ENCODE peak calls at places on chromosomes 6 and 20, in four cellular contexts. One of them, this sample, is unnamed.

GRCh38 chr6:336159-337114 is 44.1 kb downstream of the DUSP22 start:
- DNase-seq in HepG2: no peak
- DNase-seq in GM12878: peak; percentile 88
- DNase-seq in SK-N-SH: no peak
- DNase-seq in this sample: no peak

GRCh38 chr6:129938242-129939020 is 77.3 kb upstream of the TMEM244 start:
- DNase-seq in HepG2: no peak
- DNase-seq in GM12878: no peak
- DNase-seq in SK-N-SH: no peak
- DNase-seq in this sample: no peak

GRCh38 chr6:40579101-40579500 is 8.1 kb downstream of the LRFN2 start:
- DNase-seq in HepG2: no peak
- DNase-seq in GM12878: no peak
- DNase-seq in SK-N-SH: no peak
- DNase-seq in this sample: no peak

GRCh38 chr6:129766959-129767728 is 57.2 kb upstream of the ARHGAP18 start:
- DNase-seq in HepG2: no peak
- DNase-seq in GM12878: no peak
- DNase-seq in SK-N-SH: peak; percentile 25
- DNase-seq in this sample: peak; percentile 66

GRCh38 chr6:108838101-108838717 is 10.0 kb upstream of the ARMC2 start:
- DNase-seq in HepG2: no peak
- DNase-seq in GM12878: no peak
- DNase-seq in SK-N-SH: no peak
- DNase-seq in this sample: no peak

GRCh38 chr20:19934792-19935491 is 82.2 kb upstream of the NAA20 start:
- DNase-seq in HepG2: no peak
- DNase-seq in GM12878: no peak
- DNase-seq in SK-N-SH: no peak
- DNase-seq in this sample: no peak

GRCh38 chr6:166313255-166314070 is 5.3 kb upstream of the PRR18 start:
- DNase-seq in HepG2: peak; percentile 41
- DNase-seq in GM12878: peak; percentile 44
- DNase-seq in SK-N-SH: peak; percentile 74
- DNase-seq in this sample: peak; percentile 65

GRCh38 chr20:33694666-33695065 is 8.5 kb upstream of the E2F1 start:
- DNase-seq in HepG2: no peak
- DNase-seq in GM12878: no peak
- DNase-seq in SK-N-SH: no peak
- DNase-seq in this sample: no peak

GRCh38 chr6:2990179-2990931 is 9.3 kb upstream of the NQO2 start:
- DNase-seq in HepG2: no peak
- DNase-seq in GM12878: no peak
- DNase-seq in SK-N-SH: no peak
- DNase-seq in this sample: no peak

GRCh38 chr6:13278184-13278583 is 50.2 kb downstream of the TBC1D7 start:
- DNase-seq in HepG2: no peak
- DNase-seq in GM12878: no peak
- DNase-seq in SK-N-SH: peak; percentile 48
- DNase-seq in this sample: peak; percentile 71

GRCh38 chr20:33568378-33569289 is 78.7 kb downstream of the CBFA2T2 start:
- DNase-seq in HepG2: peak; percentile 30
- DNase-seq in GM12878: no peak
- DNase-seq in SK-N-SH: peak; percentile 75
- DNase-seq in this sample: peak; percentile 75

GRCh38 chr6:33980176-33980805 is 165.6 kb downstream of the GRM4 start:
- DNase-seq in HepG2: no peak
- DNase-seq in GM12878: no peak
- DNase-seq in SK-N-SH: peak; percentile 33
- DNase-seq in this sample: no peak

GRCh38 chr6:46507426-46507825 is 16.2 kb upstream of the RCAN2 start:
- DNase-seq in HepG2: no peak
- DNase-seq in GM12878: no peak
- DNase-seq in SK-N-SH: no peak
- DNase-seq in this sample: no peak

GRCh38 chr6:113172531-113172966 is 684.6 kb upstream of the MARCKS start:
- DNase-seq in HepG2: no peak
- DNase-seq in GM12878: no peak
- DNase-seq in SK-N-SH: peak; percentile 10
- DNase-seq in this sample: no peak

GRCh38 chr6:106612956-106613516 is 16.3 kb downstream of the RTN4IP1 start:
- DNase-seq in HepG2: no peak
- DNase-seq in GM12878: no peak
- DNase-seq in SK-N-SH: no peak
- DNase-seq in this sample: no peak

GRCh38 chr20:21125072-21125848 is 622 bp upstream of the KIZ start:
- DNase-seq in HepG2: peak; percentile 88
- DNase-seq in GM12878: no peak
- DNase-seq in SK-N-SH: peak; percentile 70
- DNase-seq in this sample: no peak

GRCh38 chr20:24118781-24119175 is 130.2 kb upstream of the GGTLC1 start:
- DNase-seq in HepG2: no peak
- DNase-seq in GM12878: no peak
- DNase-seq in SK-N-SH: peak; percentile 34
- DNase-seq in this sample: no peak

GRCh38 chr6:111975501-111975900 is 78.4 kb upstream of the CCN6 start:
- DNase-seq in HepG2: no peak
- DNase-seq in GM12878: no peak
- DNase-seq in SK-N-SH: no peak
- DNase-seq in this sample: no peak

GRCh38 chr20:44613575-44613974 is 31.2 kb downstream of the PKIG start:
- DNase-seq in HepG2: no peak
- DNase-seq in GM12878: no peak
- DNase-seq in SK-N-SH: no peak
- DNase-seq in this sample: no peak

GRCh38 chr20:51497542-51498467 is 44.7 kb downstream of the NFATC2 start:
- DNase-seq in HepG2: no peak
- DNase-seq in GM12878: peak; percentile 26
- DNase-seq in SK-N-SH: no peak
- DNase-seq in this sample: no peak

GRCh38 chr20:62808211-62808865 is 3.7 kb downstream of the OGFR start:
- DNase-seq in HepG2: peak; percentile 66
- DNase-seq in GM12878: no peak
- DNase-seq in SK-N-SH: peak; percentile 93
- DNase-seq in this sample: peak; percentile 97

GRCh38 chr20:49821850-49822249 is 9.2 kb downstream of the SLC9A8 start:
- DNase-seq in HepG2: no peak
- DNase-seq in GM12878: no peak
- DNase-seq in SK-N-SH: no peak
- DNase-seq in this sample: no peak

GRCh38 chr6:15526129-15526764 is 136.6 kb downstream of the DTNBP1 start:
- DNase-seq in HepG2: peak; percentile 37
- DNase-seq in GM12878: peak; percentile 38
- DNase-seq in SK-N-SH: no peak
- DNase-seq in this sample: no peak

GRCh38 chr20:58461899-58462298 is 53.3 kb downstream of the APCDD1L start:
- DNase-seq in HepG2: no peak
- DNase-seq in GM12878: no peak
- DNase-seq in SK-N-SH: no peak
- DNase-seq in this sample: no peak

GRCh38 chr6:136550330-136551071 is at the start of gene MAP7:
- DNase-seq in HepG2: no peak
- DNase-seq in GM12878: no peak
- DNase-seq in SK-N-SH: peak; percentile 88
- DNase-seq in this sample: peak; percentile 81

GRCh38 chr6:134437376-134437775 is 119.5 kb upstream of the SGK1 start:
- DNase-seq in HepG2: no peak
- DNase-seq in GM12878: peak; percentile 15
- DNase-seq in SK-N-SH: no peak
- DNase-seq in this sample: no peak

GRCh38 chr6:37320649-37321048 is 33.1 kb upstream of the RNF8 start:
- DNase-seq in HepG2: no peak
- DNase-seq in GM12878: no peak
- DNase-seq in SK-N-SH: no peak
- DNase-seq in this sample: no peak

GRCh38 chr20:6533828-6534388 is 233.6 kb upstream of the BMP2 start:
- DNase-seq in HepG2: no peak
- DNase-seq in GM12878: no peak
- DNase-seq in SK-N-SH: no peak
- DNase-seq in this sample: no peak

GRCh38 chr6:143286280-143286795 is 164.2 kb downstream of the ADAT2 start:
- DNase-seq in HepG2: no peak
- DNase-seq in GM12878: no peak
- DNase-seq in SK-N-SH: no peak
- DNase-seq in this sample: no peak

GRCh38 chr20:47392015-47392720 is 35.7 kb upstream of the ZMYND8 start:
- DNase-seq in HepG2: peak; percentile 71
- DNase-seq in GM12878: no peak
- DNase-seq in SK-N-SH: peak; percentile 23
- DNase-seq in this sample: no peak

GRCh38 chr6:24547243-24547642 is 52.5 kb downstream of the ALDH5A1 start:
- DNase-seq in HepG2: peak; percentile 32
- DNase-seq in GM12878: no peak
- DNase-seq in SK-N-SH: no peak
- DNase-seq in this sample: peak; percentile 31

GRCh38 chr6:122779672-122780066 is at the start of gene FABP7:
- DNase-seq in HepG2: no peak
- DNase-seq in GM12878: no peak
- DNase-seq in SK-N-SH: no peak
- DNase-seq in this sample: no peak

GRCh38 chr20:63208346-63208924 is 7.5 kb downstream of the YTHDF1 start:
- DNase-seq in HepG2: no peak
- DNase-seq in GM12878: no peak
- DNase-seq in SK-N-SH: no peak
- DNase-seq in this sample: no peak

GRCh38 chr6:136225496-136225895 is 24.6 kb downstream of the MTFR2 start:
- DNase-seq in HepG2: no peak
- DNase-seq in GM12878: no peak
- DNase-seq in SK-N-SH: no peak
- DNase-seq in this sample: no peak

DNA sequence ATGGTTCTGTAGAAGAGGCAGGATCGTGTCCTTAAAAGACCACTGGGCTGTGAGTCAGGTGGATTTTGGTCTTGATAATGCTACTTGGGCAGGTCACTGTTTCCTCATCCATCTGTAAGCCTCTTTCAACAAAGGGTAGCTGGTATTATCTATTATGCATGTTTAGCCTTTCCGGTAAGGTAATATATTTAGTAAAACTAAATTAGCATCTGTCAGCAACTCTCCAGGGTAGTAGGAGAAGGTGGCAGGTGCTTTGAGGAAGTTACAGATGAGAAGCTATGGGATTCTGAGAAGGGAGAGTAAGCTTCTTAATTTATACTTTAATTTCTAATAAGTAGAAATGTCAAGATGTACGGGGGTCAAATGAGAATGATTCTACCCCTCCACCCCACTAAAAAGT is 86.9 kb upstream of the TGM3 start:
- DNase-seq in HepG2: no peak
- DNase-seq in GM12878: no peak
- DNase-seq in SK-N-SH: no peak
- DNase-seq in this sample: no peak
- TF ChIP-seq TCF12 in HepG2: no peak
- TF ChIP-seq TCF12 in GM12878: no peak
- TF ChIP-seq TCF12 in SK-N-SH: no peak
- TF ChIP-seq TCF12 in this sample: no peak

GRCh38 chr6:54697423-54697822 is 149.1 kb upstream of the FAM83B start:
- DNase-seq in HepG2: no peak
- DNase-seq in GM12878: no peak
- DNase-seq in SK-N-SH: no peak
- DNase-seq in this sample: no peak

GRCh38 chr6:54700158-54700557 is 146.4 kb upstream of the FAM83B start:
- DNase-seq in HepG2: no peak
- DNase-seq in GM12878: no peak
- DNase-seq in SK-N-SH: no peak
- DNase-seq in this sample: no peak

GRCh38 chr6:54695815-54696214 is 150.8 kb upstream of the FAM83B start:
- DNase-seq in HepG2: no peak
- DNase-seq in GM12878: no peak
- DNase-seq in SK-N-SH: no peak
- DNase-seq in this sample: no peak

GRCh38 chr6:54702772-54703171 is 143.8 kb upstream of the FAM83B start:
- DNase-seq in HepG2: no peak
- DNase-seq in GM12878: no peak
- DNase-seq in SK-N-SH: no peak
- DNase-seq in this sample: no peak

DNA sequence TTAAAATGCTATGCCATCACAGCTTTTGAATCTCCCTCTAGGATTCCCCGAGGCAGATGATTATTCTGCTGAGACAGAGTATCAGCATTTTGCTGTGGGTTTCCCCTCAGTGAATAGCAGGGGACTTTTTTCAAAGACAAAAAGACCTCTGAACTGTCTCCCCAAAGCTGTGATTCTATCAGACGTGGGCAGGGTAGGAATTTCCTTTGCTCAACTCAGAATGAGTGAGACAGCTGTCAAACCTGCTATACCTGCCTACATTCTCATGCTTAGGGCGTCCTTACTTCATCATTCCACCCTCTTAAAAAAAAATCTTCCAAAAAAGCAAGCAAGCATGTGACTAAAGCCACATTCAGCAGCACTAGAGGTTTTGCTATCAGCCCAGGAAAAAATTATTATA is 147.6 kb upstream of the FAM83B start:
- DNase-seq in HepG2: no peak
- DNase-seq in GM12878: peak; percentile 26
- DNase-seq in SK-N-SH: no peak
- DNase-seq in this sample: no peak
- TF ChIP-seq TCF12 in HepG2: no peak
- TF ChIP-seq TCF12 in GM12878: no peak
- TF ChIP-seq TCF12 in SK-N-SH: no peak
- TF ChIP-seq TCF12 in this sample: no peak

GRCh38 chr6:97849390-97849789 is 566.4 kb upstream of the MMS22L start:
- DNase-seq in HepG2: no peak
- DNase-seq in GM12878: no peak
- DNase-seq in SK-N-SH: no peak
- DNase-seq in this sample: no peak

DNA sequence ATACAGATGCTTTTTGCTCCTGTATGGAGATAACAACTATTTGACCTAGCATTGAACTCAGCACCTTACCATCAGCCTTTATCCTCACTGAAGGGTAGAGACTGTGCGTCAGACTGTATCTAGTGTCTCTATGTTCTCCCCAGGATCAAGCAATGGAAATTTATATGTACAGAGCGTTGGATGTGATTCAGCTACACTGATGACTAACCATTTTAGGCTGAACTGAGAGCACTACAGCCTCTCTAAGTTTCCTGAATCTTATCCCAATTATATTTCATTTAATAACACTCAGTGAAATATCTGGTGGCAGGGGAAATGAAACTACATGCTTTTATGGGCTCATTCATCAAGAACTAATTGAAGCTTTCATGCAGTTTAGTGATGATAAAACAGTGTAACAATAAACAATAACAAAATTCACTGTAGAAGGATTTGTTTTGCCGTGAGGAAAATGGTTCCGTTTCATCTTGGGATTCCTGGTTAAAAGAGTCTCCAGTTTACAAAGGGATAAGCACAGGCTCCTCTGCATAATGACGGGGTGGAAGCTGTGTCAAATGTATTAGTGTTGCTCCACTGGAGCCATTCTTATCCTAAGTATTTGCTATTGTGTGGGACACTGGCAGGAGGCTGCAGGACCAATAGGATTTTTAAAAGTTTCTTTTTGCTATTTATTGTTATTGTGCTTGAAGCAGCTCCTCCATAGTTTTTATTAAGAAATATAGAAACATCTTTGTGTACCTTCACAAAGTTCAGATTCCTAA is 567.6 kb upstream of the MMS22L start:
- DNase-seq in HepG2: no peak
- DNase-seq in GM12878: no peak
- DNase-seq in SK-N-SH: no peak
- DNase-seq in this sample: no peak
- TF ChIP-seq TCF12 in HepG2: no peak
- TF ChIP-seq TCF12 in GM12878: no peak
- TF ChIP-seq TCF12 in SK-N-SH: no peak
- TF ChIP-seq TCF12 in this sample: no peak

GRCh38 chr6:41599836-41600445 is 38.3 kb upstream of the MDFI start:
- DNase-seq in HepG2: no peak
- DNase-seq in GM12878: no peak
- DNase-seq in SK-N-SH: no peak
- DNase-seq in this sample: no peak
- TF ChIP-seq TCF12 in HepG2: no peak
- TF ChIP-seq TCF12 in GM12878: no peak
- TF ChIP-seq TCF12 in SK-N-SH: no peak
- TF ChIP-seq TCF12 in this sample: no peak